ENCODE peak calls at places on chromosomes 4 and X, in seven cellular contexts. One of them, this sample, is unnamed.

GRCh38 chr4:163875327-163875726 is 380.8 kb downstream of the TMA16 start:
- DNase-seq in A549: no peak
- DNase-seq in fibroblast of mammary gland: no peak
- DNase-seq in psoas muscle: no peak
- DNase-seq in OCI-LY7: no peak
- DNase-seq in ovary: no peak
- DNase-seq in kidney: no peak
- DNase-seq in this sample: no peak

GRCh38 chrX:70497026-70497425 is 52.4 kb downstream of the DLG3 start:
- DNase-seq in A549: no peak
- DNase-seq in fibroblast of mammary gland: no peak
- DNase-seq in psoas muscle: no peak
- DNase-seq in OCI-LY7: no peak
- DNase-seq in ovary: no peak
- DNase-seq in kidney: no peak
- DNase-seq in this sample: no peak

GRCh38 chr4:76584235-76585152 is 149.5 kb downstream of the SHROOM3 start:
- DNase-seq in A549: no peak
- DNase-seq in fibroblast of mammary gland: no peak
- DNase-seq in psoas muscle: no peak
- DNase-seq in OCI-LY7: no peak
- DNase-seq in ovary: no peak
- DNase-seq in kidney: no peak
- DNase-seq in this sample: no peak

GRCh38 chr4:165440415-165440882 is 61.6 kb downstream of the CPE start:
- DNase-seq in A549: peak
- DNase-seq in fibroblast of mammary gland: peak
- DNase-seq in psoas muscle: no peak
- DNase-seq in OCI-LY7: no peak
- DNase-seq in ovary: no peak
- DNase-seq in kidney: no peak
- DNase-seq in this sample: no peak

GRCh38 chrX:153353416-153353815 is 19.5 kb downstream of the ZNF275 start:
- DNase-seq in A549: no peak
- DNase-seq in fibroblast of mammary gland: no peak
- DNase-seq in psoas muscle: no peak
- DNase-seq in OCI-LY7: peak
- DNase-seq in ovary: peak
- DNase-seq in kidney: no peak
- DNase-seq in this sample: no peak

GRCh38 chr4:113148925-113149324 is 99.5 kb downstream of the ANK2 start:
- DNase-seq in A549: no peak
- DNase-seq in fibroblast of mammary gland: no peak
- DNase-seq in psoas muscle: no peak
- DNase-seq in OCI-LY7: no peak
- DNase-seq in ovary: no peak
- DNase-seq in kidney: no peak
- DNase-seq in this sample: no peak

GRCh38 chrX:132491191-132491590 is 2.4 kb upstream of the MBNL3 start:
- DNase-seq in A549: peak
- DNase-seq in fibroblast of mammary gland: no peak
- DNase-seq in psoas muscle: no peak
- DNase-seq in OCI-LY7: peak
- DNase-seq in ovary: no peak
- DNase-seq in kidney: no peak
- DNase-seq in this sample: no peak

GRCh38 chr4:4519296-4519898 is 22.5 kb downstream of the STX18 start:
- DNase-seq in A549: peak
- DNase-seq in fibroblast of mammary gland: peak
- DNase-seq in psoas muscle: no peak
- DNase-seq in OCI-LY7: no peak
- DNase-seq in ovary: no peak
- DNase-seq in kidney: no peak
- DNase-seq in this sample: no peak

GRCh38 chrX:103248553-103248952 is 6.4 kb downstream of the TCEAL8 start:
- DNase-seq in A549: peak
- DNase-seq in fibroblast of mammary gland: peak
- DNase-seq in psoas muscle: no peak
- DNase-seq in OCI-LY7: peak
- DNase-seq in ovary: no peak
- DNase-seq in kidney: no peak
- DNase-seq in this sample: no peak

GRCh38 chr4:76854858-76855257 is 43.1 kb downstream of the SOWAHB start:
- DNase-seq in A549: no peak
- DNase-seq in fibroblast of mammary gland: no peak
- DNase-seq in psoas muscle: no peak
- DNase-seq in OCI-LY7: no peak
- DNase-seq in ovary: no peak
- DNase-seq in kidney: no peak
- DNase-seq in this sample: no peak

GRCh38 chrX:120672389-120672788 is 42.5 kb upstream of the C1GALT1C1 start:
- DNase-seq in A549: peak
- DNase-seq in fibroblast of mammary gland: peak
- DNase-seq in psoas muscle: peak
- DNase-seq in OCI-LY7: no peak
- DNase-seq in ovary: peak
- DNase-seq in kidney: peak
- DNase-seq in this sample: no peak

GRCh38 chr4:40046311-40046980 is 10.2 kb upstream of the N4BP2 start:
- DNase-seq in A549: peak
- DNase-seq in fibroblast of mammary gland: peak
- DNase-seq in psoas muscle: no peak
- DNase-seq in OCI-LY7: no peak
- DNase-seq in ovary: peak
- DNase-seq in kidney: no peak
- DNase-seq in this sample: no peak

GRCh38 chr4:113467581-113467980 is 294.0 kb downstream of the CAMK2D start:
- DNase-seq in A549: no peak
- DNase-seq in fibroblast of mammary gland: peak
- DNase-seq in psoas muscle: no peak
- DNase-seq in OCI-LY7: no peak
- DNase-seq in ovary: no peak
- DNase-seq in kidney: no peak
- DNase-seq in this sample: no peak

GRCh38 chrX:11952176-11952720 is 186.0 kb upstream of the FRMPD4 start:
- DNase-seq in A549: no peak
- DNase-seq in fibroblast of mammary gland: peak
- DNase-seq in psoas muscle: no peak
- DNase-seq in OCI-LY7: no peak
- DNase-seq in ovary: no peak
- DNase-seq in kidney: no peak
- DNase-seq in this sample: no peak

GRCh38 chrX:119236599-119237525 is 777 bp downstream of the PGRMC1 start:
- DNase-seq in A549: peak
- DNase-seq in fibroblast of mammary gland: peak
- DNase-seq in psoas muscle: peak
- DNase-seq in OCI-LY7: peak
- DNase-seq in ovary: peak
- DNase-seq in kidney: peak
- DNase-seq in this sample: peak

GRCh38 chrX:149699761-149700160 is 12.1 kb upstream of the MAGEA11 start:
- DNase-seq in A549: no peak
- DNase-seq in fibroblast of mammary gland: no peak
- DNase-seq in psoas muscle: no peak
- DNase-seq in OCI-LY7: peak
- DNase-seq in ovary: no peak
- DNase-seq in kidney: no peak
- DNase-seq in this sample: no peak

GRCh38 chrX:30888526-30889146 is 418 bp downstream of the TAB3 start:
- DNase-seq in A549: no peak
- DNase-seq in fibroblast of mammary gland: peak
- DNase-seq in psoas muscle: peak
- DNase-seq in OCI-LY7: no peak
- DNase-seq in ovary: peak
- DNase-seq in kidney: no peak
- DNase-seq in this sample: peak

GRCh38 chr4:154033921-154034320 is 245.0 kb upstream of the SFRP2 start:
- DNase-seq in A549: no peak
- DNase-seq in fibroblast of mammary gland: no peak
- DNase-seq in psoas muscle: no peak
- DNase-seq in OCI-LY7: no peak
- DNase-seq in ovary: no peak
- DNase-seq in kidney: no peak
- DNase-seq in this sample: no peak

GRCh38 chrX:99722094-99722493 is 688.0 kb downstream of the PCDH19 start:
- DNase-seq in A549: no peak
- DNase-seq in fibroblast of mammary gland: no peak
- DNase-seq in psoas muscle: no peak
- DNase-seq in OCI-LY7: no peak
- DNase-seq in ovary: no peak
- DNase-seq in kidney: no peak
- DNase-seq in this sample: no peak

GRCh38 chrX:2955838-2956237 is 26.7 kb upstream of the ARSD start:
- DNase-seq in A549: no peak
- DNase-seq in fibroblast of mammary gland: no peak
- DNase-seq in psoas muscle: no peak
- DNase-seq in OCI-LY7: no peak
- DNase-seq in ovary: no peak
- DNase-seq in kidney: no peak
- DNase-seq in this sample: no peak

GRCh38 chrX:19177710-19178109 is 55.4 kb upstream of the ADGRG2 start:
- DNase-seq in A549: no peak
- DNase-seq in fibroblast of mammary gland: no peak
- DNase-seq in psoas muscle: no peak
- DNase-seq in OCI-LY7: no peak
- DNase-seq in ovary: no peak
- DNase-seq in kidney: no peak
- DNase-seq in this sample: no peak

GRCh38 chr4:105936901-105937300 is 41.6 kb downstream of the NPNT start:
- DNase-seq in A549: no peak
- DNase-seq in fibroblast of mammary gland: no peak
- DNase-seq in psoas muscle: no peak
- DNase-seq in OCI-LY7: no peak
- DNase-seq in ovary: no peak
- DNase-seq in kidney: no peak
- DNase-seq in this sample: no peak

GRCh38 chr4:146333187-146333894 is 119.0 kb downstream of the REELD1 start:
- DNase-seq in A549: peak
- DNase-seq in fibroblast of mammary gland: peak
- DNase-seq in psoas muscle: no peak
- DNase-seq in OCI-LY7: peak
- DNase-seq in ovary: no peak
- DNase-seq in kidney: no peak
- DNase-seq in this sample: peak

GRCh38 chr4:186191266-186192067 is at the start of gene CYP4V2:
- DNase-seq in A549: peak
- DNase-seq in fibroblast of mammary gland: peak
- DNase-seq in psoas muscle: peak
- DNase-seq in OCI-LY7: peak
- DNase-seq in ovary: peak
- DNase-seq in kidney: peak
- DNase-seq in this sample: peak

GRCh38 chrX:45806410-45807121 is 605.9 kb upstream of the DIPK2B start:
- DNase-seq in A549: peak
- DNase-seq in fibroblast of mammary gland: peak
- DNase-seq in psoas muscle: no peak
- DNase-seq in OCI-LY7: no peak
- DNase-seq in ovary: no peak
- DNase-seq in kidney: no peak
- DNase-seq in this sample: peak

GRCh38 chr4:117900832-117901231 is 133.5 kb upstream of the NDST3 start:
- DNase-seq in A549: no peak
- DNase-seq in fibroblast of mammary gland: no peak
- DNase-seq in psoas muscle: no peak
- DNase-seq in OCI-LY7: no peak
- DNase-seq in ovary: no peak
- DNase-seq in kidney: no peak
- DNase-seq in this sample: no peak

GRCh38 chrX:85627363-85627762 is 247.9 kb upstream of the POF1B start:
- DNase-seq in A549: peak
- DNase-seq in fibroblast of mammary gland: no peak
- DNase-seq in psoas muscle: no peak
- DNase-seq in OCI-LY7: peak
- DNase-seq in ovary: no peak
- DNase-seq in kidney: no peak
- DNase-seq in this sample: no peak
- TF ChIP-seq CTCF in A549: no peak
- TF ChIP-seq CTCF in fibroblast of mammary gland: peak
- TF ChIP-seq CTCF in psoas muscle: peak
- TF ChIP-seq CTCF in OCI-LY7: peak
- TF ChIP-seq CTCF in ovary: no peak
- TF ChIP-seq CTCF in kidney: no peak
- TF ChIP-seq CTCF in this sample: peak

GRCh38 chr4:81472249-81473085 is 760 bp upstream of the RASGEF1B start:
- DNase-seq in A549: peak
- DNase-seq in fibroblast of mammary gland: peak
- DNase-seq in psoas muscle: no peak
- DNase-seq in OCI-LY7: peak
- DNase-seq in ovary: peak
- DNase-seq in kidney: no peak
- DNase-seq in this sample: no peak
- TF ChIP-seq CTCF in A549: no peak
- TF ChIP-seq CTCF in fibroblast of mammary gland: peak
- TF ChIP-seq CTCF in psoas muscle: peak
- TF ChIP-seq CTCF in OCI-LY7: peak
- TF ChIP-seq CTCF in ovary: no peak
- TF ChIP-seq CTCF in kidney: peak
- TF ChIP-seq CTCF in this sample: peak

DNA sequence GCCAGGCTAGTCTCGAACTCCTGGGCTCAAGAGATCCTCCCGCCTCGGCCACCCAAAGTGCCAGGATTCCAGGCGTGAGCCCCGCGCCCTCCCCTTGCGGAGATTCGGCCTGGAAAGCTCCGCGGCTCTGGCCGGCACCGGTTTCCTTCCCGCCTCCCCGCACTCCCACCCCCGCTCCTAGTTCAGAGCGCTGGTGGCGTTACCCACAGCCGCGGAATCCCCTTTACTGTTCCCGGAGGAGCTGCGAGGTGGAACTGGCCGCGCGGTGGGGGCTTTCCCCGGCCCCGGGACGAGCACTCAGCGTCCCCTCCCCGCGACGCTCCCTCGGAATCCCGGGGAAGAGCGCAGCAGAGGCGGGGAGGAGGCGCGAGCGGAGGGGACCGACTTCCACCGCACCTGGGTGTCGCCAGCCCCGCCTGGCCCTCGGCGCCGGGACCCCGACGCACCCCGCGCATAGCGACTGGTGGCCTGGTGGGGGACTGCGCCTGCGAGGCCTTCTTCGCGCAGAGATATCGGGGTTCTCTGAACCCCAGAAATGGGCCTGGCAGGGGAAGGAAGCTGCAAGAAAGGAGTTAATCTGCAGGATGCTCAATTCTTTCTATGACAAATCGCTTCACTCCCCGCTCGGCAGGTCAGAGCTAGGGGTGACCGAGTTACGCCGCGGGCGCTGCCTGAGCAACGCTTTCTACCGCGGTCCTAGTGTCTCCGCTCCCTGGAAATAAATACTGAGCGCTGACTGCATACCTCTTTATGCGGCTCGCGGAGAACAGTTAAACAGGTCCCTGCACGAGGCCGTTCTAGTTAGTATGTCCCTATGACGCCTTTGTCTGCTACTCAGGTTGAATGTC is 14.6 kb upstream of the SLC25A4 start:
- DNase-seq in A549: peak
- DNase-seq in fibroblast of mammary gland: no peak
- DNase-seq in psoas muscle: peak
- DNase-seq in OCI-LY7: no peak
- DNase-seq in ovary: peak
- DNase-seq in kidney: peak
- DNase-seq in this sample: peak
- TF ChIP-seq CTCF in A549: no peak
- TF ChIP-seq CTCF in fibroblast of mammary gland: no peak
- TF ChIP-seq CTCF in psoas muscle: peak
- TF ChIP-seq CTCF in OCI-LY7: no peak
- TF ChIP-seq CTCF in ovary: peak
- TF ChIP-seq CTCF in kidney: no peak
- TF ChIP-seq CTCF in this sample: peak

GRCh38 chr4:110631582-110632505 is 9.0 kb upstream of the PITX2 start:
- DNase-seq in A549: peak
- DNase-seq in fibroblast of mammary gland: peak
- DNase-seq in psoas muscle: peak
- DNase-seq in OCI-LY7: peak
- DNase-seq in ovary: no peak
- DNase-seq in kidney: peak
- DNase-seq in this sample: peak
- TF ChIP-seq CTCF in A549: peak
- TF ChIP-seq CTCF in fibroblast of mammary gland: peak
- TF ChIP-seq CTCF in psoas muscle: peak
- TF ChIP-seq CTCF in OCI-LY7: peak
- TF ChIP-seq CTCF in ovary: no peak
- TF ChIP-seq CTCF in kidney: peak
- TF ChIP-seq CTCF in this sample: peak

This sample was measured in GM06990.